ENCODE peak calls at places on chromosomes 11 and 22, in ten cellular contexts. V is stimulated activated CD4-positive, alpha-beta T cell treated with anti-CD3 and anti-CD28 coated beads, Interleukin-4, amount 100 ng/mL, for 48 hours; H is WERI-Rb-1; J is activated T-cell treated with anti-CD3 and anti-CD28 coated beads, Interleukin-2, amount 50 U/mL, for 24 hours; Y is activated effector memory CD4-positive, alpha-beta T cell treated with anti-CD3 and anti-CD28 coated beads, Interleukin-2, amount 50 U/mL, for 16 hours; B is CD4-positive, CD25-positive, alpha-beta regulatory T cell; M is aorta; F is fibroblast of the conjunctiva; S is EL; X is H9. N is an unnamed sample.

GRCh38 chr11:3069425-3069824 is 12.2 kb upstream of the CARS1 start:
- DNase-seq in B (no peak), M (no peak), Y (no peak), V (no peak), X (no peak), J (no peak), H (no peak), S (no peak), F (no peak), N (no peak)

GRCh38 chr22:37852418-37852817 is 3.2 kb downstream of the EIF3L start:
- DNase-seq in M (no peak), F (no peak), S (no peak), Y (no peak), B (no peak), J (no peak), V (no peak), H (no peak), X (no peak), N (no peak)

GRCh38 chr11:97687106-97687505 is 1297.3 kb downstream of the JRKL start:
- DNase-seq in S (no peak), H (no peak), B (no peak), V (no peak), F (no peak), J (no peak), X (no peak), Y (no peak), M (no peak), N (no peak)

GRCh38 chr22:50625568-50626313 is 2.2 kb downstream of the ARSA start:
- DNase-seq in J (no peak), X (peak), B (no peak), Y (peak), S (no peak), V (no peak), M (peak), F (no peak), H (no peak), N (no peak)

GRCh38 chr11:120525285-120526085 is 13.9 kb downstream of the GRIK4 start:
- DNase-seq in V (no peak), S (no peak), X (no peak), M (no peak), H (no peak), B (no peak), Y (no peak), F (no peak), J (no peak), N (no peak)

GRCh38 chr22:40044870-40045834 is 50.4 kb downstream of the FAM83F start:
- DNase-seq in B (peak), S (peak), Y (peak), V (peak), X (peak), F (no peak), M (peak), J (peak), H (peak), N (no peak)

GRCh38 chr11:132744771-132745170 is 787.5 kb downstream of the OPCML start:
- DNase-seq in B (no peak), X (no peak), M (no peak), F (no peak), H (no peak), Y (no peak), V (no peak), J (no peak), S (peak), N (no peak)

GRCh38 chr22:46971141-46971775 is 208.8 kb downstream of the TBC1D22A start:
- DNase-seq in Y (no peak), M (no peak), F (no peak), S (no peak), J (no peak), X (no peak), V (no peak), B (no peak), H (no peak), N (no peak)

N was measured in NCI-H2107.